ENCODE peak calls at places on chromosome 12, in ten cellular contexts. U is AG04450; T is tibial nerve; O is heart right ventricle; L is thoracic aorta; H is neuronal stem cell; D is CD8-positive, alpha-beta memory T cell; R is aorta; Q is GM23338; Z is prostate gland. K is an unnamed sample.

GRCh38 chr12:59452259-59452658 is 143.6 kb upstream of the SLC16A7 start:
- DNase-seq in O (no peak), Q (no peak), T (no peak), U (peak; percentile 34), Z (no peak), H (no peak), D (no peak), R (no peak), L (no peak), K (no peak)

GRCh38 chr12:107277850-107278249 is 184.5 kb upstream of the CRY1 start:
- DNase-seq in U (peak; percentile 21), Z (no peak), H (no peak), Q (no peak), D (no peak), R (no peak), O (no peak), L (no peak), T (no peak), K (no peak)

GRCh38 chr12:44193281-44193680 is 357.4 kb downstream of the TMEM117 start:
- DNase-seq in D (no peak), Q (no peak), R (no peak), L (no peak), O (no peak), Z (no peak), T (no peak), U (no peak), H (no peak), K (no peak)

GRCh38 chr12:39632670-39633069 is 13.1 kb upstream of the ABCD2 start:
- DNase-seq in R (no peak), H (no peak), L (no peak), T (no peak), U (no peak), D (no peak), Z (no peak), Q (no peak), O (no peak), K (no peak)

GRCh38 chr12:103647267-103647666 is 60.2 kb downstream of the STAB2 start:
- DNase-seq in O (no peak), Q (no peak), U (no peak), Z (no peak), H (no peak), D (no peak), R (no peak), L (no peak), T (no peak), K (no peak)

GRCh38 chr12:127324681-127325080 is 942.3 kb upstream of the TMEM132C start:
- DNase-seq in D (no peak), U (no peak), H (no peak), R (no peak), Q (no peak), T (no peak), Z (no peak), L (no peak), O (no peak), K (no peak)

GRCh38 chr12:28033538-28033915 is 61.0 kb upstream of the PTHLH start:
- DNase-seq in R (no peak), T (no peak), O (no peak), U (no peak), H (no peak), Q (no peak), L (no peak), Z (no peak), D (no peak), K (no peak)

GRCh38 chr12:110561471-110562201 is 21.5 kb downstream of the PPTC7 start:
- DNase-seq in Q (no peak), D (no peak), Z (no peak), H (no peak), R (no peak), L (no peak), O (no peak), T (no peak), U (no peak), K (no peak)

GRCh38 chr12:46649433-46649832 is 176.4 kb downstream of the SLC38A4 start:
- DNase-seq in D (no peak), H (no peak), R (no peak), T (no peak), Z (no peak), O (no peak), Q (no peak), U (no peak), L (no peak), K (no peak)

GRCh38 chr12:55935742-55936151 is 4.8 kb downstream of the DGKA start:
- DNase-seq in R (peak; percentile 87), Q (peak; percentile 54), L (no peak), D (no peak), Z (no peak), U (no peak), H (no peak), O (peak; percentile 56), T (no peak), K (no peak)

GRCh38 chr12:5073054-5073453 is 29.4 kb downstream of the KCNA5 start:
- DNase-seq in U (no peak), R (no peak), D (no peak), Q (no peak), O (no peak), Z (no peak), T (no peak), H (no peak), L (no peak), K (no peak)

GRCh38 chr12:30508205-30508967 is 187.3 kb downstream of the IPO8 start:
- DNase-seq in T (no peak), R (no peak), D (no peak), L (no peak), H (no peak), O (no peak), Q (no peak), Z (no peak), U (no peak), K (no peak)

GRCh38 chr12:111766608-111767361 is at the start of gene ALDH2:
- DNase-seq in Q (peak; percentile 96), T (peak; percentile 74), U (no peak), Z (peak; percentile 81), D (no peak), R (peak; percentile 89), O (peak; percentile 70), H (peak; percentile 83), L (no peak), K (peak; percentile 23)

GRCh38 chr12:8609061-8609570 is 3.5 kb downstream of the AICDA start:
- DNase-seq in D (no peak), T (no peak), Q (peak; percentile 66), L (no peak), O (no peak), R (no peak), U (peak; percentile 11), Z (no peak), H (peak; percentile 21), K (peak; percentile 9)

GRCh38 chr12:862303-862911 is 87.1 kb downstream of the RAD52 start:
- DNase-seq in D (no peak), T (no peak), O (no peak), U (no peak), H (no peak), R (no peak), Q (no peak), Z (no peak), L (no peak), K (no peak)
- H3K27ac ChIP-seq in D (no peak overlapping the region), T (no peak overlapping the region), O (no peak overlapping the region), U (no peak overlapping the region), H (no peak overlapping the region), R (no peak overlapping the region), Q (no peak overlapping the region), Z (no peak overlapping the region), L (no peak overlapping the region), K (no peak overlapping the region)

GRCh38 chr12:122126713-122127597 is 47.1 kb downstream of the IL31 start:
- DNase-seq in D (peak; percentile 26), O (no peak), U (no peak), H (no peak), Z (no peak), Q (peak; percentile 47), R (peak; percentile 44), L (no peak), T (no peak), K (no peak)
- H3K27ac ChIP-seq in D (no peak overlapping the region), O (no peak overlapping the region), U (no peak overlapping the region), H (no peak overlapping the region), Z (no peak overlapping the region), Q (peak overlapping the region; percentile 19), R (no peak overlapping the region), L (no peak overlapping the region), T (no peak overlapping the region), K (no peak overlapping the region)

DNA sequence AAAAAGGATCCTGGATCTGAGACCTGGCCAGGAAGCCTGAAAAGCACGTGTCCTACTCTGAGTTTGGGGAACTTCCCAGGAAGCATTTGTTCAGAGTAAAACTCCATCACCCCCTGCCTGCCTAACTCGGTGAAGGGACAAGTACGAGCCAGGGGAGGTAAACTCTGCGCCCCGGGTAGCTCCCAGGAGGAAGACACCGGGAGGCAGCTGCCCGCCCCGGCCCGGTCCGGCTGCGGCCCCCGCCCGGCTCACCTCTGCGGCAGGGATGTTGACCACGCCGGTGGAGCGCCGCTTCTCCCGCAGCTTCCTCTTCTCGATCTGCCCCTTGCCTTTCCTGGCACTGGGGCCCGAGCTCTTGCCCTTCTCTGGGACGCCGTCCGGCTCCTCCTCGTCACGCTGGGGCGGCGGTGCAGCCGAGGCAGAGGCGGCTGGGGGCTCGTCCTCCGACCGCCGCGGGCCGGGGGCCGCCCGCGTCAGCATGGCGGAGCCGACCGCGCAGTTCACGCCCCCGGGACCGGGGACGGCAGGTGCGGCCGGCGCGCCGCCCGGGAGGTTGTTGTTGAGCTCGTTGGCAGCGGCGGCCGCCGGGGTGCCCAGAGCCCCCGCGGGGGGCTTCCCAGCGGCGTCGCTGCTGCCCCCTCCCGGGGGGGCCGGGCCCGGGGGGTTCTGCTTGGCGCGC is 1.1 kb downstream of the PAWR start:
- DNase-seq in Z (peak; percentile 67), R (peak; percentile 81), Q (peak; percentile 71), U (no peak), D (no peak), T (no peak), L (peak; percentile 7), O (peak; percentile 11), H (peak; percentile 42), K (peak; percentile 9)
- H3K27ac ChIP-seq in Z (peak overlapping the region; percentile 94), R (peak overlapping the region; percentile 96), Q (peak overlapping the region; percentile 20), U (peak overlapping the region; percentile 84), D (no peak overlapping the region), T (peak overlapping the region; percentile 70), L (peak overlapping the region; percentile 92), O (peak overlapping the region; percentile 74), H (peak overlapping the region; percentile 98), K (no peak overlapping the region)

GRCh38 chr12:132510111-132510724 is 20.3 kb downstream of the FBRSL1 start:
- DNase-seq in H (no peak), Z (no peak), D (no peak), O (no peak), Q (no peak), R (no peak), L (no peak), T (no peak), U (no peak), K (no peak)
- H3K27ac ChIP-seq in H (no peak overlapping the region), Z (no peak overlapping the region), D (no peak overlapping the region), O (no peak overlapping the region), Q (no peak overlapping the region), R (no peak overlapping the region), L (no peak overlapping the region), T (no peak overlapping the region), U (no peak overlapping the region), K (peak overlapping the region; percentile 53)